ENCODE peak calls at places on chromosome 15, in eight cellular contexts. One of them, this sample, is unnamed.

GRCh38 chr15:94287794-94288246 is 56.5 kb downstream of the MCTP2 start:
- DNase-seq in HepG2: no peak
- DNase-seq in GM23338: peak; percentile 27
- DNase-seq in HCT116: no peak
- DNase-seq in stomach: peak; percentile 31
- DNase-seq in transverse colon: peak; percentile 43
- DNase-seq in GM12878: peak; percentile 66
- DNase-seq in Panc1: no peak
- DNase-seq in this sample: no peak

GRCh38 chr15:79197285-79197684 is 85.2 kb upstream of the ANKRD34C start:
- DNase-seq in HepG2: no peak
- DNase-seq in GM23338: peak; percentile 76
- DNase-seq in HCT116: no peak
- DNase-seq in stomach: no peak
- DNase-seq in transverse colon: no peak
- DNase-seq in GM12878: no peak
- DNase-seq in Panc1: no peak
- DNase-seq in this sample: no peak

GRCh38 chr15:91660174-91660649 is 193.3 kb upstream of the SLCO3A1 start:
- DNase-seq in HepG2: no peak
- DNase-seq in GM23338: peak; percentile 44
- DNase-seq in HCT116: no peak
- DNase-seq in stomach: no peak
- DNase-seq in transverse colon: no peak
- DNase-seq in GM12878: no peak
- DNase-seq in Panc1: no peak
- DNase-seq in this sample: no peak

GRCh38 chr15:100254694-100255093 is 87.1 kb downstream of the ADAMTS17 start:
- DNase-seq in HepG2: no peak
- DNase-seq in GM23338: no peak
- DNase-seq in HCT116: no peak
- DNase-seq in stomach: no peak
- DNase-seq in transverse colon: no peak
- DNase-seq in GM12878: no peak
- DNase-seq in Panc1: no peak
- DNase-seq in this sample: no peak

GRCh38 chr15:101056366-101057334 is 137.5 kb downstream of the LRRK1 start:
- DNase-seq in HepG2: peak; percentile 80
- DNase-seq in GM23338: no peak
- DNase-seq in HCT116: no peak
- DNase-seq in stomach: peak; percentile 24
- DNase-seq in transverse colon: no peak
- DNase-seq in GM12878: no peak
- DNase-seq in Panc1: no peak
- DNase-seq in this sample: no peak

GRCh38 chr15:66006986-66007385 is 137.7 kb downstream of the RAB11A start:
- DNase-seq in HepG2: no peak
- DNase-seq in GM23338: no peak
- DNase-seq in HCT116: no peak
- DNase-seq in stomach: no peak
- DNase-seq in transverse colon: no peak
- DNase-seq in GM12878: no peak
- DNase-seq in Panc1: no peak
- DNase-seq in this sample: no peak

GRCh38 chr15:39254181-39254580 is 326.7 kb upstream of the THBS1 start:
- DNase-seq in HepG2: no peak
- DNase-seq in GM23338: no peak
- DNase-seq in HCT116: no peak
- DNase-seq in stomach: no peak
- DNase-seq in transverse colon: no peak
- DNase-seq in GM12878: no peak
- DNase-seq in Panc1: no peak
- DNase-seq in this sample: no peak

GRCh38 chr15:45231061-45231576 is 20.9 kb upstream of the SLC28A2 start:
- DNase-seq in HepG2: no peak
- DNase-seq in GM23338: no peak
- DNase-seq in HCT116: no peak
- DNase-seq in stomach: no peak
- DNase-seq in transverse colon: no peak
- DNase-seq in GM12878: no peak
- DNase-seq in Panc1: no peak
- DNase-seq in this sample: no peak

GRCh38 chr15:57866149-57866736 is 159.7 kb downstream of the POLR2M start:
- DNase-seq in HepG2: peak; percentile 56
- DNase-seq in GM23338: peak; percentile 87
- DNase-seq in HCT116: peak; percentile 52
- DNase-seq in stomach: peak; percentile 78
- DNase-seq in transverse colon: peak; percentile 76
- DNase-seq in GM12878: no peak
- DNase-seq in Panc1: no peak
- DNase-seq in this sample: peak; percentile 7

GRCh38 chr15:24945711-24946110 is 9.1 kb upstream of the SNRPN start:
- DNase-seq in HepG2: no peak
- DNase-seq in GM23338: no peak
- DNase-seq in HCT116: no peak
- DNase-seq in stomach: no peak
- DNase-seq in transverse colon: no peak
- DNase-seq in GM12878: no peak
- DNase-seq in Panc1: no peak
- DNase-seq in this sample: no peak

GRCh38 chr15:36769110-36769509 is 189.7 kb downstream of the CDIN1 start:
- DNase-seq in HepG2: no peak
- DNase-seq in GM23338: no peak
- DNase-seq in HCT116: no peak
- DNase-seq in stomach: no peak
- DNase-seq in transverse colon: no peak
- DNase-seq in GM12878: no peak
- DNase-seq in Panc1: no peak
- DNase-seq in this sample: no peak
- TF ChIP-seq POLR2AphosphoS5 in HepG2: no peak
- TF ChIP-seq POLR2AphosphoS5 in GM23338: no peak
- TF ChIP-seq POLR2AphosphoS5 in HCT116: no peak
- TF ChIP-seq POLR2AphosphoS5 in stomach: no peak
- TF ChIP-seq POLR2AphosphoS5 in transverse colon: no peak
- TF ChIP-seq POLR2AphosphoS5 in GM12878: no peak
- TF ChIP-seq POLR2AphosphoS5 in Panc1: no peak
- TF ChIP-seq POLR2AphosphoS5 in this sample: no peak

DNA sequence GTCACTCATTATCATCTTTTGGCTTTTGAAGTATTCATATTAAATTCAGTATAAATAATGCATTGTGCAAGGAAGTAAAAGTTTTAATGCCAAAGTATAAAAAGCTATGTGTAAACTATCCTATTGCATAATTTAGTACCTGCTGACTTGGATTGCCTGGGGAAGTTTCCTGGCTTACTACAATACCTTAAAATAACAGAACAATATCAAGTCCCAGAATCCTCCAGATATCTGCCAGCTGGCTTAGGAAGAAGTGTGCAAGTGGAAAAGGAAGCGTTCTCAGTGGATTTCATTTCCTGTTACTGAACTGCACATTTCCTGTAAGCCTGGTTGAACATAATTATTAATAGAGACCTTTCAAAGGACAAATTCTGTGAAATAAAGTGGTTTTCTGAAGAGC is 236.7 kb downstream of the ADAMTSL3 start:
- DNase-seq in HepG2: no peak
- DNase-seq in GM23338: no peak
- DNase-seq in HCT116: no peak
- DNase-seq in stomach: no peak
- DNase-seq in transverse colon: no peak
- DNase-seq in GM12878: no peak
- DNase-seq in Panc1: no peak
- DNase-seq in this sample: no peak
- TF ChIP-seq POLR2AphosphoS5 in HepG2: no peak
- TF ChIP-seq POLR2AphosphoS5 in GM23338: no peak
- TF ChIP-seq POLR2AphosphoS5 in HCT116: no peak
- TF ChIP-seq POLR2AphosphoS5 in stomach: no peak
- TF ChIP-seq POLR2AphosphoS5 in transverse colon: peak; percentile 20
- TF ChIP-seq POLR2AphosphoS5 in GM12878: no peak
- TF ChIP-seq POLR2AphosphoS5 in Panc1: no peak
- TF ChIP-seq POLR2AphosphoS5 in this sample: no peak

GRCh38 chr15:73691398-73691797 is 7.2 kb downstream of the CD276 start:
- DNase-seq in HepG2: no peak
- DNase-seq in GM23338: peak; percentile 84
- DNase-seq in HCT116: no peak
- DNase-seq in stomach: peak; percentile 70
- DNase-seq in transverse colon: peak; percentile 52
- DNase-seq in GM12878: no peak
- DNase-seq in Panc1: no peak
- DNase-seq in this sample: no peak
- TF ChIP-seq POLR2AphosphoS5 in HepG2: no peak
- TF ChIP-seq POLR2AphosphoS5 in GM23338: no peak
- TF ChIP-seq POLR2AphosphoS5 in HCT116: no peak
- TF ChIP-seq POLR2AphosphoS5 in stomach: no peak
- TF ChIP-seq POLR2AphosphoS5 in transverse colon: no peak
- TF ChIP-seq POLR2AphosphoS5 in GM12878: no peak
- TF ChIP-seq POLR2AphosphoS5 in Panc1: no peak
- TF ChIP-seq POLR2AphosphoS5 in this sample: no peak

GRCh38 chr15:89542369-89542768 is 32.9 kb upstream of the TICRR start:
- DNase-seq in HepG2: no peak
- DNase-seq in GM23338: no peak
- DNase-seq in HCT116: no peak
- DNase-seq in stomach: no peak
- DNase-seq in transverse colon: no peak
- DNase-seq in GM12878: no peak
- DNase-seq in Panc1: no peak
- DNase-seq in this sample: no peak
- TF ChIP-seq POLR2AphosphoS5 in HepG2: no peak
- TF ChIP-seq POLR2AphosphoS5 in GM23338: no peak
- TF ChIP-seq POLR2AphosphoS5 in HCT116: no peak
- TF ChIP-seq POLR2AphosphoS5 in stomach: no peak
- TF ChIP-seq POLR2AphosphoS5 in transverse colon: no peak
- TF ChIP-seq POLR2AphosphoS5 in GM12878: no peak
- TF ChIP-seq POLR2AphosphoS5 in Panc1: no peak
- TF ChIP-seq POLR2AphosphoS5 in this sample: no peak

GRCh38 chr15:53549697-53550315 is 209.7 kb downstream of the WDR72 start:
- DNase-seq in HepG2: no peak
- DNase-seq in GM23338: peak; percentile 2
- DNase-seq in HCT116: no peak
- DNase-seq in stomach: no peak
- DNase-seq in transverse colon: no peak
- DNase-seq in GM12878: no peak
- DNase-seq in Panc1: no peak
- DNase-seq in this sample: no peak
- TF ChIP-seq POLR2AphosphoS5 in HepG2: no peak
- TF ChIP-seq POLR2AphosphoS5 in GM23338: no peak
- TF ChIP-seq POLR2AphosphoS5 in HCT116: no peak
- TF ChIP-seq POLR2AphosphoS5 in stomach: no peak
- TF ChIP-seq POLR2AphosphoS5 in transverse colon: no peak
- TF ChIP-seq POLR2AphosphoS5 in GM12878: no peak
- TF ChIP-seq POLR2AphosphoS5 in Panc1: no peak
- TF ChIP-seq POLR2AphosphoS5 in this sample: no peak

GRCh38 chr15:70713547-70714414 is 49.6 kb downstream of the UACA start:
- DNase-seq in HepG2: no peak
- DNase-seq in GM23338: no peak
- DNase-seq in HCT116: no peak
- DNase-seq in stomach: no peak
- DNase-seq in transverse colon: no peak
- DNase-seq in GM12878: no peak
- DNase-seq in Panc1: no peak
- DNase-seq in this sample: no peak

GRCh38 chr15:70720228-70721016 is 42.9 kb downstream of the UACA start:
- DNase-seq in HepG2: no peak
- DNase-seq in GM23338: no peak
- DNase-seq in HCT116: no peak
- DNase-seq in stomach: no peak
- DNase-seq in transverse colon: no peak
- DNase-seq in GM12878: no peak
- DNase-seq in Panc1: no peak
- DNase-seq in this sample: no peak

GRCh38 chr15:70714575-70714974 is 48.8 kb downstream of the UACA start:
- DNase-seq in HepG2: no peak
- DNase-seq in GM23338: no peak
- DNase-seq in HCT116: no peak
- DNase-seq in stomach: no peak
- DNase-seq in transverse colon: no peak
- DNase-seq in GM12878: no peak
- DNase-seq in Panc1: no peak
- DNase-seq in this sample: no peak

GRCh38 chr15:70715840-70716510 is 47.4 kb downstream of the UACA start:
- DNase-seq in HepG2: no peak
- DNase-seq in GM23338: no peak
- DNase-seq in HCT116: no peak
- DNase-seq in stomach: no peak
- DNase-seq in transverse colon: no peak
- DNase-seq in GM12878: no peak
- DNase-seq in Panc1: no peak
- DNase-seq in this sample: no peak

DNA sequence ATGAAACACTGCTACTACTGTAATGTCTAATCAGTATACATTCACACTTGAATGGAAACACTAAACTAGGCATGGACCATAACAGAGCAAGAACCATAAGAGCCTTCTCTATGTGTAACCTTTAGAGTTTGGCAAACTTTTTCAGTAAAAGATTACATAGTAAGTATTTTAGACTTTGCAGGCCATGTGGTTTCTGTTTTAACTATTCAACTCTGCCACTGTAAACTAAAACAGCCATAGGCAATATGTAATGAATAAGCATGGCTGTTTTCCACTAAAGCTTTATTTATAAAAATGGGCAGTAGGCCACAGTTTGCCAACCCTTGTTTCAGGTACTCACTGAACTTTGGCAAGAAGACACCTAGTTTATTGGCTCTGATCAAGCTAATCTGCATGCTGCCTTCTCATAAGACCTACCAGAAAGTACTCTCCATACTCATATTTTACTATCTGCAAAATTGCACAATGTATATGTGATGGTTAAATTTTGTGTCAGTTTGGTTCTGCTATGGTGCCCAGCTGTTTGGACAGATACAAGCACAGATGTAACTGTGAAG is 46.0 kb downstream of the UACA start:
- DNase-seq in HepG2: no peak
- DNase-seq in GM23338: no peak
- DNase-seq in HCT116: no peak
- DNase-seq in stomach: no peak
- DNase-seq in transverse colon: no peak
- DNase-seq in GM12878: no peak
- DNase-seq in Panc1: no peak
- DNase-seq in this sample: no peak
- TF ChIP-seq POLR2AphosphoS5 in HepG2: no peak
- TF ChIP-seq POLR2AphosphoS5 in GM23338: no peak
- TF ChIP-seq POLR2AphosphoS5 in HCT116: no peak
- TF ChIP-seq POLR2AphosphoS5 in stomach: no peak
- TF ChIP-seq POLR2AphosphoS5 in transverse colon: no peak
- TF ChIP-seq POLR2AphosphoS5 in GM12878: no peak
- TF ChIP-seq POLR2AphosphoS5 in Panc1: no peak
- TF ChIP-seq POLR2AphosphoS5 in this sample: no peak